ENCODE peak calls at places on chromosomes 13 and 19, in four cellular contexts. One of them, this sample, is unnamed.

GRCh38 chr13:42769650-42770049 is 11.7 kb upstream of the FAM216B start:
- DNase-seq in A549: no peak
- DNase-seq in K562: no peak
- DNase-seq in HCT116: no peak
- DNase-seq in this sample: no peak

GRCh38 chr13:45178349-45179142 is 22.3 kb downstream of the KCTD4 start:
- DNase-seq in A549: peak; percentile 24
- DNase-seq in K562: peak; percentile 5
- DNase-seq in HCT116: no peak
- DNase-seq in this sample: no peak

GRCh38 chr19:19595171-19595701 is 23.3 kb downstream of the PBX4 start:
- DNase-seq in HCT116: no peak
- DNase-seq in K562: no peak
- DNase-seq in A549: no peak
- DNase-seq in this sample: no peak

GRCh38 chr19:47901370-47901769 is 15.3 kb upstream of the SULT2A1 start:
- DNase-seq in HCT116: no peak
- DNase-seq in A549: no peak
- DNase-seq in K562: no peak
- DNase-seq in this sample: no peak

GRCh38 chr19:47377801-47378200 is 28.7 kb downstream of the DHX34 start:
- DNase-seq in A549: no peak
- DNase-seq in K562: no peak
- DNase-seq in HCT116: no peak
- DNase-seq in this sample: no peak

GRCh38 chr13:32791545-32792172 is 205.4 kb downstream of the PDS5B start:
- DNase-seq in A549: peak; percentile 3
- DNase-seq in HCT116: no peak
- DNase-seq in K562: no peak
- DNase-seq in this sample: no peak

GRCh38 chr13:29589234-29589633 is 6.3 kb downstream of the SLC7A1 start:
- DNase-seq in A549: no peak
- DNase-seq in HCT116: no peak
- DNase-seq in K562: no peak
- DNase-seq in this sample: no peak

GRCh38 chr19:51168571-51169282 is 26.6 kb downstream of the SIGLEC7 start:
- DNase-seq in K562: no peak
- DNase-seq in HCT116: no peak
- DNase-seq in A549: no peak
- DNase-seq in this sample: no peak

GRCh38 chr19:50414850-50415660 is 3.7 kb upstream of the SPIB start:
- DNase-seq in K562: peak; percentile 91
- DNase-seq in HCT116: peak; percentile 16
- DNase-seq in A549: peak; percentile 86
- DNase-seq in this sample: no peak

GRCh38 chr19:14073232-14073924 is 792 bp downstream of the MISP3 start:
- DNase-seq in A549: peak; percentile 78
- DNase-seq in K562: peak; percentile 84
- DNase-seq in HCT116: no peak
- DNase-seq in this sample: no peak

GRCh38 chr19:49641688-49642487 is at the start of gene SCAF1:
- DNase-seq in A549: peak; percentile 100
- DNase-seq in HCT116: peak; percentile 98
- DNase-seq in K562: peak; percentile 95
- DNase-seq in this sample: peak; percentile 74

GRCh38 chr13:30045916-30046704 is 195.7 kb upstream of the UBL3 start:
- DNase-seq in A549: no peak
- DNase-seq in K562: no peak
- DNase-seq in HCT116: no peak
- DNase-seq in this sample: no peak

GRCh38 chr13:51814825-51815650 is 11.1 kb upstream of the DHRS12 start:
- DNase-seq in HCT116: peak; percentile 60
- DNase-seq in A549: peak; percentile 45
- DNase-seq in K562: peak; percentile 65
- DNase-seq in this sample: no peak

GRCh38 chr13:20399961-20400360 is 125.7 kb downstream of the CRYL1 start:
- DNase-seq in A549: no peak
- DNase-seq in HCT116: no peak
- DNase-seq in K562: no peak
- DNase-seq in this sample: no peak

GRCh38 chr13:27076411-27076810 is 95.2 kb downstream of the USP12 start:
- DNase-seq in HCT116: no peak
- DNase-seq in A549: no peak
- DNase-seq in K562: no peak
- DNase-seq in this sample: no peak

GRCh38 chr19:14138576-14139265 is 2.3 kb upstream of the ASF1B start:
- DNase-seq in K562: no peak
- DNase-seq in HCT116: no peak
- DNase-seq in A549: no peak
- DNase-seq in this sample: no peak

GRCh38 chr19:45499196-45500180 is 1.2 kb downstream of the PPM1N start:
- DNase-seq in A549: peak; percentile 67
- DNase-seq in HCT116: no peak
- DNase-seq in K562: peak; percentile 75
- DNase-seq in this sample: no peak

GRCh38 chr19:1402411-1403070 is 1.2 kb upstream of the GAMT start:
- DNase-seq in A549: peak; percentile 20
- DNase-seq in HCT116: no peak
- DNase-seq in K562: no peak
- DNase-seq in this sample: no peak

GRCh38 chr19:17684256-17684655 is 3.9 kb downstream of the UNC13A start:
- DNase-seq in K562: no peak
- DNase-seq in HCT116: no peak
- DNase-seq in A549: no peak
- DNase-seq in this sample: no peak

GRCh38 chr13:26528527-26528926 is 29.0 kb upstream of the WASF3 start:
- DNase-seq in HCT116: no peak
- DNase-seq in K562: no peak
- DNase-seq in A549: no peak
- DNase-seq in this sample: no peak

GRCh38 chr13:27583645-27584044 is 36.7 kb downstream of the LNX2 start:
- DNase-seq in K562: no peak
- DNase-seq in HCT116: no peak
- DNase-seq in A549: no peak
- DNase-seq in this sample: no peak

GRCh38 chr19:41029524-41030432 is 38.7 kb downstream of the CYP2B6 start:
- DNase-seq in HCT116: no peak
- DNase-seq in A549: no peak
- DNase-seq in K562: no peak
- DNase-seq in this sample: no peak

GRCh38 chr13:97879646-97880297 is 73.7 kb upstream of the IPO5 start:
- DNase-seq in A549: peak; percentile 31
- DNase-seq in K562: no peak
- DNase-seq in HCT116: peak; percentile 12
- DNase-seq in this sample: no peak

GRCh38 chr13:46113596-46113995 is 8.8 kb upstream of the CPB2 start:
- DNase-seq in HCT116: no peak
- DNase-seq in A549: no peak
- DNase-seq in K562: peak; percentile 35
- DNase-seq in this sample: no peak

GRCh38 chr19:1177322-1178114 is 3.5 kb upstream of the SBNO2 start:
- DNase-seq in HCT116: peak; percentile 61
- DNase-seq in A549: peak; percentile 88
- DNase-seq in K562: no peak
- DNase-seq in this sample: no peak

GRCh38 chr13:25847635-25848616 is 203.9 kb downstream of the SHISA2 start:
- DNase-seq in HCT116: no peak
- DNase-seq in A549: no peak
- DNase-seq in K562: no peak
- DNase-seq in this sample: no peak

GRCh38 chr13:79913141-79913827 is 427.6 kb downstream of the SPRY2 start:
- DNase-seq in A549: no peak
- DNase-seq in K562: no peak
- DNase-seq in HCT116: no peak
- DNase-seq in this sample: no peak

GRCh38 chr13:48859168-48860105 is 116.3 kb upstream of the FNDC3A start:
- DNase-seq in K562: no peak
- DNase-seq in A549: no peak
- DNase-seq in HCT116: no peak
- DNase-seq in this sample: no peak

GRCh38 chr13:44407379-44407778 is 33.8 kb downstream of the SERP2 start:
- DNase-seq in HCT116: no peak
- DNase-seq in A549: no peak
- DNase-seq in K562: no peak
- DNase-seq in this sample: no peak

GRCh38 chr19:28862238-28862637 is 350.7 kb downstream of the UQCRFS1 start:
- DNase-seq in A549: no peak
- DNase-seq in HCT116: no peak
- DNase-seq in K562: peak; percentile 12
- DNase-seq in this sample: no peak

DNA sequence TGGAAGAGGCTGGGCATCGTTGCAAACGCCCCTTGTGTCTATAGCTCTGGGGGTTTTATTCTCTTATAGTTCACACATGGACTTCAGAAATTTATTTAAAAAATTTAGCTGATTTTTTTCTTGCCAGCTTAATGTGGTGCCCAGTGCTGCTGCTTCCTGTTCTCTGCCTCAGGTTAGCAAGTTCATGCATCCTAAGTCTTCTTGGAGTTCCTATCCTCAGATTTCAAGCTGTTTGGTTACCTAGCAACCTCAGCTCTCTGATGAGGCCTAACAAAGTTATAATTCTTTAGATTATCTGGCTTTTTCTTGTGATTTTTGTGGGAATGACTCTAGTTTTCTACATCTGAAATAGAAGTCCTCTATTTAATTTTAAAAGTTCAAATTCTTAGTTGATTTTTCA is 250.9 kb downstream of the MAB21L1 start:
- DNase-seq in A549: no peak
- DNase-seq in HCT116: no peak
- DNase-seq in K562: no peak
- DNase-seq in this sample: no peak
- H3K4me1 ChIP-seq in A549: no peaks in the 10 kb centered on the region
- H3K4me1 ChIP-seq in HCT116: no peaks in the 10 kb centered on the region
- H3K4me1 ChIP-seq in K562: no peaks in the 10 kb centered on the region
- H3K4me1 ChIP-seq in this sample: no peaks in the 10 kb centered on the region

GRCh38 chr13:99228737-99229691 is 28.4 kb downstream of the UBAC2 start:
- DNase-seq in K562: no peak
- DNase-seq in A549: no peak
- DNase-seq in HCT116: no peak
- DNase-seq in this sample: no peak
- TF ChIP-seq REST in K562: no peak
- TF ChIP-seq REST in A549: no peak
- TF ChIP-seq REST in HCT116: no peak
- TF ChIP-seq REST in this sample: no peak

GRCh38 chr13:111399776-111400505 is 79.5 kb downstream of the TEX29 start:
- DNase-seq in HCT116: no peak
- DNase-seq in A549: no peak
- DNase-seq in K562: no peak
- DNase-seq in this sample: no peak

GRCh38 chr13:111398715-111399299 is 78.4 kb downstream of the TEX29 start:
- DNase-seq in K562: peak; percentile 18
- DNase-seq in HCT116: no peak
- DNase-seq in A549: no peak
- DNase-seq in this sample: no peak

GRCh38 chr13:111398196-111398595 is 77.8 kb downstream of the TEX29 start:
- DNase-seq in HCT116: no peak
- DNase-seq in K562: no peak
- DNase-seq in A549: no peak
- DNase-seq in this sample: no peak

GRCh38 chr13:111401151-111401550 is 80.7 kb downstream of the TEX29 start:
- DNase-seq in HCT116: no peak
- DNase-seq in A549: no peak
- DNase-seq in K562: no peak
- DNase-seq in this sample: no peak

DNA sequence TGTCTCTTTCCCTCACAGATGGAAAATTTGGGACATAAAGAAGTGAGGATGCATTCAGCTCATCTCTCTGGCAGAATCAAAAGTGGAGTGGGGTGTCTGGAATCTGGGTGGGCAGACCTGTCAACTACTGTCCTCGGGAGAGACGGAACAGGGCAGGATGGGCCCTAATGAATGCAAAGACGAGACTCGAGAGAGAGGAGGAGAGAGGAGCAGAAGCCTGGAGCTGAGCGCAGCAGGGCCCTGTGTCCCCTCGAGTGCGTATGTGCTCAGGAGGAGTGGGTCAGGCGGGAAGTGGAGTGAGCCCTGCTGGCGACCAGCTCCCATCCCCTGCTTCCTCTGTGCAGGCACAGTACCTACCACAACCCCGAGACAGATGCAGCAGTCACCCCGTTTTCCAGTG is 78.9 kb downstream of the TEX29 start:
- DNase-seq in HCT116: no peak
- DNase-seq in K562: no peak
- DNase-seq in A549: no peak
- DNase-seq in this sample: no peak
- H3K4me3 ChIP-seq in HCT116: no peak overlapping the region
- H3K4me3 ChIP-seq in K562: no peak overlapping the region
- H3K4me3 ChIP-seq in A549: no peak overlapping the region
- H3K4me3 ChIP-seq in this sample: no peak overlapping the region

GRCh38 chr19:29967623-29968022 is 25.6 kb downstream of the URI1 start:
- DNase-seq in A549: no peak
- DNase-seq in HCT116: no peak
- DNase-seq in K562: peak; percentile 35
- DNase-seq in this sample: no peak
- H3K4me1 ChIP-seq in A549: peaks cover 51% of the 10 kb centered on the region
- H3K4me1 ChIP-seq in HCT116: no peaks in the 10 kb centered on the region
- H3K4me1 ChIP-seq in K562: peaks cover 5% of the 10 kb centered on the region
- H3K4me1 ChIP-seq in this sample: peaks cover 39% of the 10 kb centered on the region

DNA sequence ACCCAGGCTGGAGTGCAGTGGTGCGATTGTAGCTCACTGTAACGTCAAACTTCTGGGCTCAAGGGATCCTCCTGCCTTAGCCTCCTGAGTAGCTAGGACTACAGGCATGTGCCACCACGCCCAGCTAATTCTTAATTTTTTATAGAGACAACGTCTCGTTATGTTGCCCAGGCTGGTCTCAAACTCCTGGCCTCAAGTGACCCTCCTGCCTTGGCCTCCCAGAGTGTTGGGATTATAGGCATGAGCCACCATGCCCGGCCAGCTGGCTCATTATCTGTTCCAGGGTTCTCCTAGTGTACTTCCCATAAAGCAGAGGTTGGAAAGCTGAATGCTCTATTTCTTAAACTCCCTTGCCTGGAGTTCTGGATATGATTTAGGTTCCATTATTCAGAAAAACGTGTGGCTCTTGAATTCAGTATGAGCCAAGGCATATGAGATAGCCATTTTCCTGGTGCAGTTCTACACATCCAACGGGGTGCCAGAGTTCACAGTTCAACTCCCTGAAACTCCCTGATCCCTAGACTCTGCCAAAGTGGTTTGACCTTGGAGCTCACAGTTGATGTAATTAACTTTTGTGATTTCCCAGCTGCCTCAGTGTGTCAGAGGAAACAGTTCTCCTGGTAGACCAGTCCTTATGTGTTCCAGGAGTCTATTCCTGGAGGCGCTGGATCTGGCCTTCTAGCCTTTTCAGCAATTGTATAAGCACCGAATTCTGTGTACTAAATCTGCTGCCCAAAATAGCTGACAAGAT is 21.6 kb downstream of the GPR183 start:
- DNase-seq in A549: no peak
- DNase-seq in K562: no peak
- DNase-seq in HCT116: no peak
- DNase-seq in this sample: no peak
- TF ChIP-seq REST in A549: no peak
- TF ChIP-seq REST in K562: no peak
- TF ChIP-seq REST in HCT116: no peak
- TF ChIP-seq REST in this sample: no peak

GRCh38 chr19:39109641-39110040 is 15.9 kb upstream of the PAK4 start:
- DNase-seq in HCT116: no peak
- DNase-seq in A549: no peak
- DNase-seq in K562: no peak
- DNase-seq in this sample: no peak
- H3K4me3 ChIP-seq in HCT116: no peak overlapping the region
- H3K4me3 ChIP-seq in A549: no peak overlapping the region
- H3K4me3 ChIP-seq in K562: no peak overlapping the region
- H3K4me3 ChIP-seq in this sample: no peak overlapping the region